ENCODE peak calls at places on chromosomes 3 and 15, in nine cellular contexts. W, C, O, X, M, V, R, Q and T are unnamed samples.

GRCh38 chr3:72629191-72629611 is 219.0 kb downstream of the SHQ1 start:
- DNase-seq in W (no peak), C (no peak), O (peak), X (no peak), M (no peak), V (no peak), R (peak), Q (no peak), T (no peak)

GRCh38 chr15:40081691-40082194 is 26.9 kb downstream of the BMF start:
- DNase-seq in W (no peak), C (peak), O (peak), X (peak), M (peak), V (no peak), R (no peak), Q (peak), T (no peak)

GRCh38 chr3:152069871-152070270 is 196.4 kb downstream of the SUCNR1 start:
- DNase-seq in W (no peak), C (no peak), O (no peak), X (no peak), M (peak), V (no peak), R (no peak), Q (no peak), T (no peak)

GRCh38 chr15:31294067-31294466 is 32.6 kb upstream of the KLF13 start:
- DNase-seq in W (no peak), C (peak), O (no peak), X (no peak), M (no peak), V (no peak), R (no peak), Q (no peak), T (no peak)

GRCh38 chr3:100270218-100270588 is 9.4 kb downstream of the TBC1D23 start:
- DNase-seq in W (no peak), C (no peak), O (no peak), X (no peak), M (no peak), V (no peak), R (peak), Q (no peak), T (no peak)

GRCh38 chr15:87816811-87817210 is 439.7 kb downstream of the NTRK3 start:
- DNase-seq in W (no peak), C (no peak), O (no peak), X (no peak), M (peak), V (no peak), R (peak), Q (no peak), T (no peak)

GRCh38 chr3:148998715-148999413 is 7.5 kb downstream of the GYG1 start:
- DNase-seq in W (no peak), C (no peak), O (no peak), X (no peak), M (peak), V (no peak), R (no peak), Q (no peak), T (no peak)

GRCh38 chr15:67106764-67107013 is 41.3 kb downstream of the SMAD3 start:
- DNase-seq in W (no peak), C (no peak), O (no peak), X (no peak), M (no peak), V (no peak), R (no peak), Q (no peak), T (no peak)

GRCh38 chr3:46729038-46729437 is 11.4 kb upstream of the PRSS50 start:
- DNase-seq in W (no peak), C (no peak), O (no peak), X (no peak), M (no peak), V (no peak), R (no peak), Q (no peak), T (no peak)

GRCh38 chr15:31248951-31249350 is 77.7 kb upstream of the KLF13 start:
- DNase-seq in W (no peak), C (no peak), O (no peak), X (no peak), M (no peak), V (no peak), R (no peak), Q (peak), T (no peak)

GRCh38 chr3:61353353-61353752 is 102.1 kb upstream of the FHIT start:
- DNase-seq in W (no peak), C (no peak), O (no peak), X (no peak), M (no peak), V (no peak), R (no peak), Q (no peak), T (no peak)

GRCh38 chr15:66080791-66081475 is 172.6 kb downstream of the MEGF11 start:
- DNase-seq in W (no peak), C (no peak), O (peak), X (peak), M (peak), V (peak), R (peak), Q (peak), T (no peak)

GRCh38 chr3:184591789-184592188 is 30.2 kb downstream of the EPHB3 start:
- DNase-seq in W (no peak), C (no peak), O (no peak), X (no peak), M (no peak), V (no peak), R (no peak), Q (no peak), T (no peak)

GRCh38 chr3:178047496-178047895 is 488.7 kb upstream of the KCNMB2 start:
- DNase-seq in W (no peak), C (no peak), O (no peak), X (no peak), M (no peak), V (no peak), R (no peak), Q (no peak), T (no peak)

GRCh38 chr3:194485876-194486539 is 794 bp downstream of the ATP13A3 start:
- DNase-seq in W (peak), C (peak), O (peak), X (peak), M (peak), V (peak), R (peak), Q (peak), T (no peak)

GRCh38 chr3:170196833-170197232 is 15.3 kb upstream of the PHC3 start:
- DNase-seq in W (no peak), C (no peak), O (no peak), X (no peak), M (peak), V (no peak), R (peak), Q (no peak), T (no peak)

GRCh38 chr3:49769516-49769915 is 16.8 kb downstream of the IP6K1 start:
- DNase-seq in W (no peak), C (no peak), O (no peak), X (no peak), M (peak), V (no peak), R (no peak), Q (no peak), T (no peak)

GRCh38 chr15:65916664-65917406 is 47.5 kb downstream of the RAB11A start:
- DNase-seq in W (peak), C (peak), O (peak), X (peak), M (peak), V (peak), R (peak), Q (no peak), T (peak)

GRCh38 chr3:185233328-185233727 is 20.5 kb downstream of the EHHADH start:
- DNase-seq in W (no peak), C (no peak), O (no peak), X (no peak), M (no peak), V (no peak), R (no peak), Q (no peak), T (no peak)

GRCh38 chr15:90099868-90100854 is 2.1 kb downstream of the IDH2 start:
- DNase-seq in W (peak), C (no peak), O (no peak), X (no peak), M (peak), V (no peak), R (peak), Q (peak), T (no peak)

GRCh38 chr15:69780374-69780773 is 317.3 kb downstream of the TLE3 start:
- DNase-seq in W (no peak), C (no peak), O (no peak), X (no peak), M (peak), V (no peak), R (no peak), Q (no peak), T (no peak)

GRCh38 chr3:63351159-63352007 is 73.3 kb downstream of the SYNPR start:
- DNase-seq in W (no peak), C (no peak), O (peak), X (peak), M (peak), V (no peak), R (peak), Q (no peak), T (no peak)

GRCh38 chr3:44106761-44107160 is 134.9 kb upstream of the TOPAZ1 start:
- DNase-seq in W (no peak), C (no peak), O (no peak), X (no peak), M (no peak), V (no peak), R (no peak), Q (no peak), T (no peak)

GRCh38 chr3:148466143-148466542 is 231.6 kb upstream of the AGTR1 start:
- DNase-seq in W (no peak), C (no peak), O (no peak), X (no peak), M (peak), V (no peak), R (no peak), Q (no peak), T (no peak)

GRCh38 chr3:44988073-44988472 is 12.0 kb downstream of the EXOSC7 start:
- DNase-seq in W (no peak), C (no peak), O (no peak), X (no peak), M (no peak), V (no peak), R (no peak), Q (no peak), T (no peak)

GRCh38 chr3:111493276-111493675 is 48.7 kb upstream of the CD96 start:
- DNase-seq in W (no peak), C (no peak), O (no peak), X (no peak), M (no peak), V (no peak), R (no peak), Q (no peak), T (no peak)

GRCh38 chr3:139423232-139423631 is 33.8 kb upstream of the COPB2 start:
- DNase-seq in W (no peak), C (no peak), O (no peak), X (no peak), M (no peak), V (no peak), R (no peak), Q (no peak), T (no peak)

GRCh38 chr3:57006949-57007419 is 53.5 kb upstream of the SPATA12 start:
- DNase-seq in W (no peak), C (no peak), O (peak), X (peak), M (peak), V (no peak), R (peak), Q (peak), T (no peak)
- TF ChIP-seq CTCF in W (no peak), C (no peak), O (no peak), X (peak), M (peak), V (peak), R (no peak), Q (no peak), T (no peak)

DNA sequence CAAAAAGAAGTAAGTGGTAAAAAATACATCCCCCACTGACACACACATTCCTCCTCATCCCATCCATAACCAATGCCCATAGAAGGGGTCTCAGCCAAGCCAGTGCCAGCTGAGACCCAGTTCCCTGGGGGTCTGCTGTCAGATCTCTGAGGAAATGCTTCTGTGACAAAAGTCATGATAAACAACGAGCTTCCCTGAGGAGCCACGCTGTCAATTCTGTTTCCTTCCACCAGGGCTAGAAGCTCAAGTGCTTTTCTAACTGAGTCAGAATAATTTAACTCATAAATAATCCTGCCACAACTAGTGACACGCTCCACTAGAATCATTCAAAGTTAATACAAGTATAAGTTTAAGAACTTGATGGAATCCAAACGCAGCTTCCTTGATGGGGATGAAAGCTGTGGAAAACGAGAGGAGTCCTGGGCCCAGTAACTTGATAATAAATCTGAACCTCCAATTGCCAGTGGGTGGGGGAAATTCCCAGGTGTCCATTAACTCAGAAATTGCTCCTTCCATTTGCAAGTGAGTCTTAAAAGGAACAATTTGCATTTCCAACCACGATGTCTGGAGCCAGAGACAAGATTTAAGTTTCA is 348.7 kb upstream of the LMCD1 start:
- DNase-seq in W (no peak), C (no peak), O (no peak), X (peak), M (no peak), V (no peak), R (no peak), Q (no peak), T (no peak)
- TF ChIP-seq CTCF in W (no peak), C (peak), O (no peak), X (no peak), M (no peak), V (no peak), R (no peak), Q (no peak), T (no peak)

GRCh38 chr3:40258064-40258463 is 51.4 kb upstream of the EIF1B start:
- DNase-seq in W (no peak), C (no peak), O (no peak), X (no peak), M (no peak), V (no peak), R (no peak), Q (no peak), T (no peak)

GRCh38 chr3:40258555-40258954 is 51.0 kb upstream of the EIF1B start:
- DNase-seq in W (no peak), C (no peak), O (no peak), X (no peak), M (peak), V (no peak), R (peak), Q (no peak), T (no peak)

GRCh38 chr3:40254898-40255297 is 54.6 kb upstream of the EIF1B start:
- DNase-seq in W (no peak), C (no peak), O (no peak), X (no peak), M (no peak), V (no peak), R (no peak), Q (no peak), T (no peak)

GRCh38 chr3:40255532-40255931 is 54.0 kb upstream of the EIF1B start:
- DNase-seq in W (no peak), C (no peak), O (no peak), X (no peak), M (no peak), V (no peak), R (no peak), Q (no peak), T (no peak)

DNA sequence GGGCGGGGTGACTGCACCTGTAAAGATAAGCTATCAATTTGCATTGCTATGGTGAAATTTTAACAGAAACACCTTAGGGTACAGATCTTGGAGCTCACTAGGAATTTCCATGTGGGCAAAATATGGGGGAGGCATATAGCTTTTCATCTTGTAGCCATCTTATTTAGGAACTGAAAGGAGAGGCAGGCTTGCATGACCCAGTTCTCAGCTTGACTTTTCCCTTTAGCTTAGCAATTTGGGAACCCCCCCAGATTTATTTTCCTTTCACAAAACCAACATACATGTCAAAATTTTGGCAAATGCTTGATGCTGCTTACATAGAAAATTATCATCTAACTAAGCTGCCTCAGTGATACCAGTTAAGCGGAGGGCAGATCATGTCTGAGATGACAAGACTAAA is 55.0 kb upstream of the EIF1B start:
- DNase-seq in W (no peak), C (no peak), O (no peak), X (no peak), M (no peak), V (no peak), R (no peak), Q (no peak), T (no peak)
- TF ChIP-seq CTCF in W (no peak), C (no peak), O (no peak), X (no peak), M (no peak), V (no peak), R (no peak), Q (no peak), T (no peak)

GRCh38 chr3:64411101-64411500 is 185.8 kb upstream of the PRICKLE2 start:
- DNase-seq in W (no peak), C (no peak), O (no peak), X (no peak), M (no peak), V (no peak), R (no peak), Q (no peak), T (no peak)

GRCh38 chr3:64414043-64414442 is 188.8 kb upstream of the PRICKLE2 start:
- DNase-seq in W (no peak), C (no peak), O (no peak), X (no peak), M (no peak), V (no peak), R (no peak), Q (no peak), T (no peak)

GRCh38 chr3:64405211-64405818 is 180.0 kb upstream of the PRICKLE2 start:
- DNase-seq in W (no peak), C (no peak), O (peak), X (no peak), M (peak), V (no peak), R (no peak), Q (no peak), T (no peak)

GRCh38 chr3:64410226-64410625 is 185.0 kb upstream of the PRICKLE2 start:
- DNase-seq in W (no peak), C (no peak), O (no peak), X (no peak), M (no peak), V (no peak), R (no peak), Q (no peak), T (no peak)

DNA sequence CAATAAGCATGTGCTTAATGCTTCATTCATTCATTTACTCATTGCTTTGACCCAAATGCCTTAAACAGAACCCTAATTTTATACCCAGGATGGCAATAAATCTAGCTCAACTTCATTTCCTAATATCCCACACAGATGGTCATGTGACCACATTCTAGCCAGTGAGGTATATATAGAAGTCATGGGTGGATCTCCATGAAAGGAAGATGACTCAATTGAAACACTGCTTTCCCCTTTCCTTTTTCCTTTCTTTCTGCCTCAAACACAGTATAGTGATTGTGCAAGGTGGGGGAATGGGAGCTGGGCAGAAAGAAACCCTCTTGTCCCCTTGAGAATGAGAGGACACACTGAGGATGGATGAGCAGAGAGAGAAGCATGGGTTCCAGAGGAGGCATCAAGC is 183.5 kb upstream of the PRICKLE2 start:
- DNase-seq in W (no peak), C (no peak), O (no peak), X (no peak), M (peak), V (no peak), R (peak), Q (no peak), T (no peak)
- TF ChIP-seq CTCF in W (no peak), C (no peak), O (no peak), X (no peak), M (no peak), V (no peak), R (no peak), Q (no peak), T (no peak)

GRCh38 chr3:53884623-53885022 is 2.7 kb upstream of the ACTR8 start:
- DNase-seq in W (no peak), C (no peak), O (no peak), X (no peak), M (no peak), V (no peak), R (no peak), Q (no peak), T (no peak)

GRCh38 chr3:53883008-53883407 is 1.1 kb upstream of the ACTR8 start:
- DNase-seq in W (no peak), C (no peak), O (no peak), X (no peak), M (no peak), V (no peak), R (no peak), Q (no peak), T (no peak)

GRCh38 chr3:53885239-53885638 is 3.3 kb upstream of the ACTR8 start:
- DNase-seq in W (no peak), C (no peak), O (no peak), X (no peak), M (peak), V (no peak), R (no peak), Q (no peak), T (no peak)

GRCh38 chr3:53880396-53881345 is 1.3 kb downstream of the ACTR8 start:
- DNase-seq in W (no peak), C (no peak), O (no peak), X (no peak), M (peak), V (no peak), R (no peak), Q (no peak), T (no peak)

DNA sequence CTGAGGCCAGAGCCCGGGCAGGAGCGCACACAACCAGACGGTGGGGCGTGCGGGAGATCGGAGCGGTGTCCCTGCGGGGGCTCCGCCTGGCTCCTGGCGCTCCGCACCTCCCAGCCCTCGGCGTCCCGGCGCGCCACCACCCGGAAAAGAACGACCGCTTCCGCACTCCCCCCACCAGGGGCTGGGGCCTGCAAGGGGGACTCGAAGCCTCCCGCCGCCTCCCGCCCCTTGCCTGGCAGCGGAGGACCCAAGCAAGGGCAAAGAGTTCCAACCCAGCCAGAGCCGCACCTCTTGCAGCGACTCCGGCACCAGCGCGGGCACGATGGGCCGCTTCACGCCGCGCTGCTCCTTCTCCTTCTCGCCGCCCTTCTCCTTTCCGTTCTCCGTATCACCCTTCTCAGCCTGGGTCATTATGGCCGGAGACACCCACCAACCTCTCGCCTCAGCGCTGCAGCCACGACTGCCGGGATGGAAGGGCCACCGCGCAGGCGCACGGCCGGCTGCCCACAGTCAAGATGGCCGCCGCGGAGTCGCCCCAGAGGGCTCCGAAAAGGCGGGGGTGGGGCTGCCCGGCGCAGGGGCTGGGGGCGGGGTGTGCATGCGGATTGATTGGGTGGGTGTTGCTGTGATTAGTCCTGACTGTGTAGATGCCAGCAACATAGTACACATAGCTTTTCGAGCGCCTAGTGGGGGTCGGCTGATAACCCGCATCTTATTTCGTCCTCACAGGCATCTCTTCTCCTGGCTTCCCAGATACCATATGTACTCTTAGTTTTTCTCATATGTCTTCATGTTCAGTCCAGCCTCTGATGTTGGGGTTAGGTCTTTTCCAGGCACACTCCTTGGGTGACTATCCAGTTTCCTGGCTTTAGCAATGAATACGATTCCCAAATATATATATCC is at the start of gene ACTR8:
- DNase-seq in W (peak), C (peak), O (peak), X (peak), M (peak), V (peak), R (peak), Q (peak), T (peak)
- TF ChIP-seq CTCF in W (peak), C (no peak), O (no peak), X (no peak), M (peak), V (no peak), R (no peak), Q (peak), T (no peak)

GRCh38 chr3:135246027-135246426 is 451.0 kb downstream of the EPHB1 start:
- DNase-seq in W (no peak), C (no peak), O (no peak), X (no peak), M (no peak), V (no peak), R (no peak), Q (no peak), T (no peak)
- TF ChIP-seq CTCF in W (no peak), C (no peak), O (no peak), X (no peak), M (no peak), V (no peak), R (no peak), Q (no peak), T (no peak)